ENCODE peak calls at places on chromosomes 3 and 15, in six cellular contexts. P is IMR-90, T is neuronal stem cell, X is mesenchymal stem cell, J is mesendoderm, Y is H1. F is an unnamed sample.

GRCh38 chr15:74799255-74799842 is 13.3 kb upstream of the LMAN1L start:
- DNase-seq in X (no peak), J (no peak), Y (no peak), T (no peak), P (no peak), F (no peak)

GRCh38 chr3:149970716-149971402 is at the start of gene PFN2:
- DNase-seq in X (peak), P (peak), J (peak), T (peak), Y (no peak), F (peak)

GRCh38 chr15:58258501-58259274 is 120.5 kb downstream of the AQP9 start:
- DNase-seq in Y (no peak), X (no peak), T (no peak), J (no peak), P (no peak), F (no peak)

GRCh38 chr3:46998121-46998851 is 18.8 kb downstream of the NBEAL2 start:
- DNase-seq in Y (peak), P (peak), X (peak), T (peak), J (peak), F (peak)

GRCh38 chr3:4417449-4417848 is 49.6 kb downstream of the SUMF1 start:
- DNase-seq in Y (no peak), T (no peak), X (no peak), P (peak), J (no peak), F (no peak)

GRCh38 chr3:105598047-105598796 is 231.5 kb downstream of the ALCAM start:
- DNase-seq in Y (no peak), J (peak), T (no peak), X (peak), P (peak), F (no peak)

GRCh38 chr15:49627407-49627877 is 6.6 kb downstream of the DTWD1 start:
- DNase-seq in X (peak), J (no peak), Y (no peak), P (peak), T (no peak), F (no peak)

GRCh38 chr3:60917136-60917535 is 334.1 kb downstream of the FHIT start:
- DNase-seq in X (no peak), J (no peak), Y (no peak), T (no peak), P (no peak), F (no peak)

GRCh38 chr3:134333522-134334181 is 40.6 kb downstream of the AMOTL2 start:
- DNase-seq in Y (no peak), J (peak), X (peak), T (peak), P (peak), F (peak)

GRCh38 chr3:23390446-23390845 is 187.3 kb downstream of the UBE2E2 start:
- DNase-seq in X (no peak), J (no peak), Y (no peak), P (no peak), T (no peak), F (no peak)

GRCh38 chr3:196177967-196178366 is 33.2 kb downstream of the ZDHHC19 start:
- DNase-seq in X (no peak), T (no peak), Y (no peak), J (no peak), P (no peak), F (no peak)

GRCh38 chr3:196178993-196179379 is 32.2 kb downstream of the ZDHHC19 start:
- DNase-seq in P (no peak), X (no peak), J (no peak), T (no peak), Y (no peak), F (no peak)

GRCh38 chr3:196181127-196181546 is 30.1 kb downstream of the ZDHHC19 start:
- DNase-seq in P (no peak), X (no peak), T (no peak), Y (no peak), J (no peak), F (no peak)

GRCh38 chr3:196180346-196180745 is 30.9 kb downstream of the ZDHHC19 start:
- DNase-seq in T (no peak), P (no peak), J (no peak), Y (no peak), X (no peak), F (no peak)

DNA sequence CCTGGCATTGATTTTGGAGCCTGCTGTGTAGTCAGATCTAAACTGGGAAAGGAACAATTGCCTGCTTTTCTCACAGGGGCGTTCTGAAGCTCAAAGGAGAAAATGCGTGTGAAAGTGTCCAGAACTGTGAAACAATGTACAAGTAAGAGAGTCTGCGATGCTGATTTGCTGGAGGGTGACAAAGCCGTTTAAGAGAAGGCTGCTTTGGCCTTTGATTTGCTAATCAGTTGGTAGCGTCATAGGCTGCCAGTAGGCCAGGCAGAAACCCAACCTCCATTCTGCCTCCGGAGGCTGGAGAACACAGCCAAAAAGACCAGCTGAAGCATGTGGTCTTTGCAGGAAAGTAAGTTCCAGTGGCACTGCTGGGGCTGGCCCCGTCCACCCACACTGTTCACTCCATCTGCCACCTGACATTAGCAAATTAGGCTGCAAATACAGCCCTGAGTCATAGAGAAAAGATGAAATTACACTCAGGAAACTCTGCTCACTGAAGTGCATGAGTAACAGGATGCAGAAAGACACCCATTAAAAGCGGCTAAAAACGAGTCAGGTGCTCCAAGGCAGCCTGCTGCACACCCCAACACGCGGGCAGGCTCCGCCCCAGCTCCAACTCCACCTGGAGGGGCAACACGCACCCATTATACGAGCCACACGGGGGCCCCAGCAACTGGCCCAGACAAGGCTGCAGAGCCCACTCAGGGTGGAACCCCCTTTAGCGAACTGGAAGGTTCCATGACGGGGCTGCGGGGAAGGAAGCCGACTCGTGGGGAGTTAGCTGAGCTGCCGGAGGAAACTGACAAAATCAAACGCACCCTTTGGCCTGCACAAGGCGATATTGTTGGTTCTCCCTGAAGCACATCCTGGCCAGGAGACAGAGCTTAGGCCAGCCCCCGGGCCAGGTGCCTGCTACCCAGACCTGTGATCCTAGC is 31.6 kb downstream of the ZDHHC19 start:
- DNase-seq in P (peak), X (no peak), T (no peak), Y (no peak), J (peak), F (peak)
- H3K9ac ChIP-seq in P (no peak), X (peak), T (no peak), Y (no peak), J (no peak), F (no peak)

DNA sequence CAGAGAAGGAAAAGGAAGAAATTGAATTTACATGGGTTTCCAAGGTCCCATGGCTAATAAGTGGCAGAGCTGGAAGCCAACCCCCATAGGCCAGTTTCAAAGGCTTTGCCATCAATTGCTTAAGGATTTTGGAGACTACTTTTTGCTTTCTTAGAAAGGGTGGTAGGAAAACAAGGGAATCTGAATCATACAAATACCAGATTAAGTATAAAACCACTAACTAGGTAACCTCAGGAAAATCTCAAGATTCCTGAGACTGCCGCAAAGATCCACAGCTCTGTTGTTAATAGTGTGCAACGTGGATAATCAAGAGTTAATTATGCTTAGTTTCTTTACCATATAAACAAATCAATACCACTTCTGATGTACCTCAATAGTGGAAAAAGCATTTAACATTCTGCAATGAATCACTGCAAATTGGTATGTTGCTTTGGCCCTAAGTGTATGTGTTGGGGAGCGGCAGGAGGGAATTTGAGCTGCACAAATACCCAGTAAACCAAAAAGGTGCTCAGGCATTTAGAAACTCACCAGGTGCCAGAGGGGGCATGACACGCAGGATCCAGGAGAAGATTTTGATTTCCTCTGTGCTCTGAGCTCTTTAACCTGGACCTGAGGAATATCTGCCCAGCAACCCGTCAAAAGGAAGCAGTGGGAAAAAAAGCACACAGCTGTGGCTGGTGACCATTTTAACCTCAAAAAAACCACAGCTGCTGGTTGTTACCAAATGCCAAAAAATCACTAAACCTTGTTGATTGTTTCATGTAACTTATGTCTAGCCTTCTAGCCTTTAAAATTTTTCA is 22.0 kb downstream of the AADAC start:
- DNase-seq in J (peak), T (no peak), P (peak), X (peak), Y (no peak), F (no peak)
- H2BK15ac ChIP-seq in J (no peak), T (no peak), P (peak), X (no peak), Y (no peak), F (no peak)

DNA sequence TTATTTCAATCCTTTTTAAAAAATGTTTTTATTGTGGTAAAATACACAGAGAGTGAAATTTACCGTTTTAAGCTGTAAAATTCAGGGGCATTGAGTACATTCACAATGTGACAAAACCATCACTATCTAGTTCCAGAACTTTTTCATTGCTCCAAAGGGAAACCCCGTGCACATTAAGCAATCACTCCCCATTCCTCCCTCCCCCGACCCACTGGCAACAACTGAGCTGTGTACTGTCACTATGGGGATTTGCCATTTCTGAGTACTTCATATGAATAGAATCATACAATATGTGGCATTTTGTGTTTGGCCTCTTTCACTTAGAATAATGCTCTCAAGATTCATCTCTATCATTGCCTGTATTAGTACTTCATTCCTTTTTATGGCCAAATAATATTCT is 45.5 kb upstream of the BOC start:
- DNase-seq in P (no peak), Y (no peak), J (no peak), T (no peak), X (peak), F (no peak)
- H3K9ac ChIP-seq in P (no peak), Y (no peak), J (no peak), T (no peak), X (no peak), F (no peak)

DNA sequence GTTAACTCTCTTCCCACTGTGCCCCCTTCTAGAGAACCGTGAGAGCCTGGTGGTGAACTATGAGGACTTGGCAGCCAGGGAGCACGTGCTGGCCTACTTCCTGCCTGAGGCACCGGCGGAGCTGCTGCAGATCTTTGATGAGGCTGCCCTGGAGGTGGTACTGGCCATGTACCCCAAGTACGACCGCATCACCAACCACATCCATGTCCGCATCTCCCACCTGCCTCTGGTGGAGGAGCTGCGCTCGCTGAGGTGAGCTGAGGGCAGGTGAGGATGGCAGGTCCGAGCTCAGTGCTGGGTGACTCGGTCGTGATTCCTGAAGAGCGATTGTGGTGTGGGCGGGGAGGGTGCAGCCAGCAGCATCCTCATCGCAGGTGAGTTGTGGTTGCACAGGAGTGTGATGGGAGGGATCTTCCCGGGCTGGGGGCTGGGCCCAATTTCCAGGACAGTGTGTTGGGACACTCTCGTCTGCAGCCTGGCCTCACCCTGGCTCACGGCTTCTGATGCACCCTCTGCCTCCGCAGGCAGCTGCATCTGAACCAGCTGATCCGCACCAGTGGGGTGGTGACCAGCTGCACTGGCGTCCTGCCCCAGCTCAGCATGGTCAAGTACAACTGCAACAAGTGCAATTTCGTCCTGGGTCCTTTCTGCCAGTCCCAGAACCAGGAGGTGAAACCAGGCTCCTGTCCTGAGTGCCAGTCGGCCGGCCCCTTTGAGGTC is 8.0 kb downstream of the MCM2 start:
- DNase-seq in Y (no peak), J (no peak), T (no peak), X (no peak), P (no peak), F (no peak)
- H2BK15ac ChIP-seq in Y (no peak), J (no peak), T (no peak), X (no peak), P (no peak), F (no peak)

DNA sequence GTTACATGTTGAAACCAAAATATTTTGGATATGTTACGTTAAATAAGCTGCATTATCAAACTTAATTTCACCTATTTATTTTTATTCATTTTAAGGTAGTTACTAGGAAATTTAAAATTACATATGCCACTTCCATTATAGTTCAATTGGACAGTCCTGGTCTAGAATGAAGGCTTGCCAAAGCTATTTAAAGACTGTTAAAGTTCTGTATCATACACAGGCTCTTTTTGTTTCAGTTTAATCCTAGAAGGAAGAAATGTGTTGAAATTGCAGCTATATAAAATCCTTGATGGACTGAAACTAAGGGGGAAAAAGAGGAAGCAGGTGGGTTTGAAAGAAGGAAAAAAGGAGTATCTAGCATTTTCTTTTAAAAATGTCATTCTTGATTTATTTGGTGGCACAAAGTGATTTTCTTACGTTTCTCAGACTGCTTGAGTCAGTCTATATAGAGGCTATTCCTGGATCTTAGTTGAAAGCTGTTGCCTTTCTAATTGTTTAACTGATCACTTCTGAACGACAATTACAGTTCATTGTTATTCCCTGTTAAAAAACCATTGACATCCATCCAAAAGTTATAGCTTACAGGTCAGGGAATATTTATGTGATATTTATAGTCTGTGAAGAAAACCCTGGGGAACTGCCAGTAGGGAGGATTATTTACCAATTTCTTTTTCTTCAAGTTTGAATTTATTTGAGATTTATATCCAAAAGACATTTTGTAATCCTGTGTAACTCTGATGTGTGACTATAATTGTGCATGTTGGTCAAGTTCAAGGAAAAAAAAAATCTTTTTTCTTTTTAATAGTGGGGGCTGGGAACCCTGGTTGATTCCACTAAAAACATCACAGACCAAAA is 194.9 kb downstream of the RORA start:
- DNase-seq in J (no peak), X (no peak), P (peak), T (no peak), Y (no peak), F (no peak)
- H3K9ac ChIP-seq in J (no peak), X (peak), P (peak), T (no peak), Y (no peak), F (no peak)

GRCh38 chr3:127013758-127014535 is 31.0 kb downstream of the PLXNA1 start:
- DNase-seq in X (no peak), J (no peak), P (no peak), Y (no peak), T (no peak), F (no peak)

GRCh38 chr3:127011270-127011992 is 28.5 kb downstream of the PLXNA1 start:
- DNase-seq in Y (no peak), X (peak), P (peak), T (no peak), J (peak), F (no peak)

GRCh38 chr3:127009531-127009930 is 26.6 kb downstream of the PLXNA1 start:
- DNase-seq in J (no peak), T (no peak), Y (no peak), X (no peak), P (no peak), F (no peak)

GRCh38 chr3:127013196-127013595 is 30.3 kb downstream of the PLXNA1 start:
- DNase-seq in X (no peak), P (no peak), J (no peak), Y (no peak), T (no peak), F (no peak)

GRCh38 chr3:127012091-127012490 is 29.2 kb downstream of the PLXNA1 start:
- DNase-seq in Y (no peak), P (peak), X (peak), J (no peak), T (no peak), F (no peak)
- H2BK15ac ChIP-seq in Y (no peak), P (no peak), X (no peak), J (no peak), T (no peak), F (no peak)

F was measured in H9.